ENCODE peak calls at places on chromosomes 7 and 10, in four cellular contexts. M is GM12878, D is H1, J is K562. E is an unnamed sample.

GRCh38 chr10:49278497-49278902 is 20.5 kb upstream of the C10orf71 start:
- DNase-seq in M (no peak), D (no peak), J (peak), E (no peak)

GRCh38 chr10:30353851-30354250 is 4.8 kb upstream of the MTPAP start:
- DNase-seq in M (no peak), D (no peak), J (no peak), E (no peak)

GRCh38 chr7:156021476-156021875 is 209.2 kb upstream of the SHH start:
- DNase-seq in M (no peak), D (peak), J (no peak), E (no peak)

GRCh38 chr10:299969-300368 is 164.7 kb downstream of the ZMYND11 start:
- DNase-seq in M (no peak), D (no peak), J (no peak), E (no peak)

GRCh38 chr10:91144961-91145360 is 75.5 kb upstream of the PCGF5 start:
- DNase-seq in M (no peak), D (no peak), J (no peak), E (no peak)

GRCh38 chr7:74479066-74479781 is 25.5 kb downstream of the GTF2IRD1 start:
- DNase-seq in M (no peak), D (no peak), J (no peak), E (no peak)

GRCh38 chr7:151243411-151244155 is 4.9 kb downstream of the SMARCD3 start:
- DNase-seq in M (no peak), D (peak), J (no peak), E (no peak)

GRCh38 chr10:62661143-62661542 is 143.4 kb upstream of the ADO start:
- DNase-seq in M (no peak), D (no peak), J (no peak), E (no peak)

GRCh38 chr10:90306187-90306586 is 551.7 kb downstream of the HTR7 start:
- DNase-seq in M (no peak), D (no peak), J (no peak), E (no peak)

GRCh38 chr7:140304071-140304799 is 94.1 kb downstream of the SLC37A3 start:
- DNase-seq in M (peak), D (no peak), J (peak), E (peak)

GRCh38 chr10:128576916-128577670 is 450.9 kb upstream of the MKI67 start:
- DNase-seq in M (no peak), D (no peak), J (no peak), E (no peak)

GRCh38 chr7:11757153-11757552 is 74.8 kb downstream of the THSD7A start:
- DNase-seq in M (no peak), D (no peak), J (no peak), E (no peak)

GRCh38 chr10:20887706-20888535 is 9.2 kb downstream of the NEBL start:
- DNase-seq in M (no peak), D (no peak), J (no peak), E (no peak)

GRCh38 chr7:81367335-81367801 is 402.5 kb downstream of the HGF start:
- DNase-seq in M (no peak), D (no peak), J (no peak), E (no peak)

GRCh38 chr7:87029078-87029477 is 30.4 kb downstream of the ELAPOR2 start:
- DNase-seq in M (no peak), D (no peak), J (no peak), E (no peak)

GRCh38 chr7:27115161-27116018 is 12.9 kb upstream of the HOXA2 start:
- DNase-seq in M (no peak), D (peak), J (no peak), E (no peak)

GRCh38 chr10:359093-359492 is 223.8 kb downstream of the ZMYND11 start:
- DNase-seq in M (no peak), D (no peak), J (peak), E (no peak)

GRCh38 chr7:3019801-3020200 is 23.9 kb downstream of the CARD11 start:
- DNase-seq in M (no peak), D (no peak), J (no peak), E (no peak)

GRCh38 chr10:108901766-108902365 is 1021.4 kb downstream of the XPNPEP1 start:
- DNase-seq in M (no peak), D (no peak), J (no peak), E (no peak)

GRCh38 chr10:47027108-47027811 is 116.0 kb downstream of the PTPN20 start:
- DNase-seq in M (no peak), D (peak), J (no peak), E (no peak)

GRCh38 chr7:120190566-120190965 is 82.4 kb upstream of the KCND2 start:
- DNase-seq in M (no peak), D (no peak), J (no peak), E (no peak)

GRCh38 chr7:132075573-132075972 is 500.7 kb downstream of the PLXNA4 start:
- DNase-seq in M (no peak), D (no peak), J (no peak), E (no peak)

GRCh38 chr10:51244739-51245138 is 170.5 kb downstream of the PRKG1 start:
- DNase-seq in M (no peak), D (no peak), J (no peak), E (no peak)

GRCh38 chr7:28830831-28831230 is 127.3 kb downstream of the TRIL start:
- DNase-seq in M (no peak), D (no peak), J (no peak), E (no peak)

GRCh38 chr7:40457776-40458480 is 323.1 kb downstream of the SUGCT start:
- DNase-seq in M (no peak), D (no peak), J (no peak), E (no peak)

GRCh38 chr10:51233337-51234100 is 159.2 kb downstream of the PRKG1 start:
- DNase-seq in M (no peak), D (no peak), J (no peak), E (no peak)

GRCh38 chr10:75407296-75407715 is 5.7 kb upstream of the ZNF503 start:
- DNase-seq in M (no peak), D (peak), J (no peak), E (no peak)

GRCh38 chr7:44750921-44751571 is 2.4 kb downstream of the ZMIZ2 start:
- DNase-seq in M (peak), D (no peak), J (peak), E (no peak)

GRCh38 chr7:23530901-23531793 is 634 bp downstream of the TRA2A start:
- DNase-seq in M (no peak), D (peak), J (peak), E (peak)

GRCh38 chr7:23531794-23532489 is at the start of gene TRA2A:
- DNase-seq in M (peak), D (peak), J (peak), E (peak)

GRCh38 chr7:23533160-23533559 is 1.4 kb upstream of the TRA2A start:
- DNase-seq in M (no peak), D (no peak), J (no peak), E (no peak)

GRCh38 chr7:23529262-23529859 is 2.4 kb downstream of the TRA2A start:
- DNase-seq in M (no peak), D (no peak), J (peak), E (no peak)

DNA sequence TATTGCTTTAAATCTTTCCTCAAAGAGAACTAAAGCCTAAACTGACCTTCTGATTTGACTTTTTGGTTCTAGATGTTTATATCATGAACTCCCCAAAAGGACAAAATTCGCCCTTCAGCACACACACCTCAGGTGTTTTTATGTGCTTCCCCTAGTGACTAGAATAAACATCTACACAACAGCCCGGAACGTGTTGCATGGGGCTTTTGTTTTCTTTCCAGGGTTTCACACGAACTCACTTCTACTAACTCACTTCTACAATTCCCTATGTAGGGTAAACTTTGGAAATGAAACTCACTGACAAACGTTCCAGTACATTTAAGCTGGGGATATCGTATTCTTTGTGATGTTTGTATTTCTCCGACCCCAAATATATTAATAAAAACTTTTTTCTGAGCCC is 1.4 kb downstream of the TRA2A start:
- DNase-seq in M (no peak), D (no peak), J (peak), E (peak)
- TF ChIP-seq KDM1A in M (no peak), D (no peak), J (no peak), E (no peak)

GRCh38 chr10:35426657-35427056 is 90.3 kb downstream of the CCNY start:
- DNase-seq in M (no peak), D (no peak), J (no peak), E (no peak)

GRCh38 chr10:35425596-35425995 is 89.3 kb downstream of the CCNY start:
- DNase-seq in M (no peak), D (no peak), J (no peak), E (no peak)

GRCh38 chr10:35423505-35424306 is 87.4 kb downstream of the CCNY start:
- DNase-seq in M (no peak), D (no peak), J (no peak), E (no peak)

GRCh38 chr10:35422236-35422635 is 85.9 kb downstream of the CCNY start:
- DNase-seq in M (no peak), D (no peak), J (peak), E (peak)

GRCh38 chr10:35424680-35425285 is 88.5 kb downstream of the CCNY start:
- DNase-seq in M (no peak), D (no peak), J (no peak), E (no peak)
- TF ChIP-seq POLR2AphosphoS5 in M (no peak), D (no peak), J (no peak), E (no peak)

GRCh38 chr10:72328045-72328828 is 26.5 kb downstream of the DNAJB12 start:
- DNase-seq in M (no peak), D (peak), J (peak), E (peak)

GRCh38 chr10:72329290-72330058 is 25.2 kb downstream of the DNAJB12 start:
- DNase-seq in M (no peak), D (no peak), J (no peak), E (no peak)

GRCh38 chr10:72328829-72329204 is 25.9 kb downstream of the DNAJB12 start:
- DNase-seq in M (no peak), D (no peak), J (no peak), E (no peak)

GRCh38 chr10:72331575-72332422 is 22.9 kb downstream of the DNAJB12 start:
- DNase-seq in M (peak), D (peak), J (no peak), E (peak)

GRCh38 chr10:72330059-72330426 is 24.7 kb downstream of the DNAJB12 start:
- DNase-seq in M (no peak), D (no peak), J (no peak), E (no peak)
- H3K4me2 ChIP-seq in M (no peak), D (no peak), J (no peak), E (no peak)

DNA sequence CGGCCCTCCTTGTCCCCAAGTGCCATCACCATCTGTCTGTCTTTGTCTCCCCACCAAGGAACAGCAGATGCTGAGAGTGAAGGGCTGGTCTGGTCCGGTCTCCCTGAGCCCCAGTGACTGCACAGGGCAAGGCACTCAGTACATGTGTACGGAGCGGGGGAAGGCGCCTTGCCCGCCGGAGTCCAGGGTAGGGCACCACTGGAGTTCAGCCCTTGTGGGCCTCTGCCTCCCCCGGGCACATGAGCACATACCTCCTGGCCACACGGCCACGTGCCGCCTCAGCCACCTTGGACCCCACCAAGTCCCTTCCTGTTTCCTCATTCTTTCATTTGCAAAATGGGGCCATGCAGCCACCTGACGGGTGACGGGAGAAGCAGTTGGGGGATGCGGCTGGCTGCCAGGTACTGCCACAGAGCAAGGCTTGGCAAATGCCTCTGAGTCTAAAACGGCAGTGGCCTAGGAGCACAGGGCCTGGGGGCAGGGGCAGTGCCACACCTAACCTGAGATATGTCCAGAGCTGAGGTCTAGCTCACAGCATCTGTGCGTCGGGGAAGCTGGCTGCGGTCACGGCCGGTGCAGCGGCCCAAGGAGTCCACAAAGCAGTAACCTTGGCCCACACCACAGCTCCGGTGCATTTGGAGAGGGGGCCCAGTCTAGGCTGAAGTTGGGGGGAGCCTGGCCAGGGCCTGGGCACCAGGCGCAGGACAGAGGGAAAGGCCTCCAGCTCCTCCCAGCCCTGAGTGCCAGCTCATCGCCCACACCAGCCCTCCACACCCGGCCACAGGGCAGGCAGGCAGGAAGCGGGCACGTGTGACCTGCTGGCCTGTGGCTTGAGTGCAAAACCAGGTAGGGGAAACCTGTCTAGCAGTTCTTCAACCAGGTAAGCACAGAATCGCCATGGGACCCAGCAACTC is 5.2 kb downstream of the ADAP1 start:
- DNase-seq in M (no peak), D (no peak), J (no peak), E (no peak)
- TF ChIP-seq KDM1A in M (no peak), D (no peak), J (no peak), E (no peak)

GRCh38 chr10:77613476-77614130 is 24.0 kb downstream of the KCNMA1 start:
- DNase-seq in M (no peak), D (no peak), J (no peak), E (no peak)

GRCh38 chr10:77616766-77617165 is 20.8 kb downstream of the KCNMA1 start:
- DNase-seq in M (no peak), D (no peak), J (no peak), E (no peak)

GRCh38 chr10:77611670-77612069 is 25.9 kb downstream of the KCNMA1 start:
- DNase-seq in M (no peak), D (no peak), J (no peak), E (no peak)

GRCh38 chr10:77618117-77618516 is 19.5 kb downstream of the KCNMA1 start:
- DNase-seq in M (no peak), D (no peak), J (no peak), E (no peak)

DNA sequence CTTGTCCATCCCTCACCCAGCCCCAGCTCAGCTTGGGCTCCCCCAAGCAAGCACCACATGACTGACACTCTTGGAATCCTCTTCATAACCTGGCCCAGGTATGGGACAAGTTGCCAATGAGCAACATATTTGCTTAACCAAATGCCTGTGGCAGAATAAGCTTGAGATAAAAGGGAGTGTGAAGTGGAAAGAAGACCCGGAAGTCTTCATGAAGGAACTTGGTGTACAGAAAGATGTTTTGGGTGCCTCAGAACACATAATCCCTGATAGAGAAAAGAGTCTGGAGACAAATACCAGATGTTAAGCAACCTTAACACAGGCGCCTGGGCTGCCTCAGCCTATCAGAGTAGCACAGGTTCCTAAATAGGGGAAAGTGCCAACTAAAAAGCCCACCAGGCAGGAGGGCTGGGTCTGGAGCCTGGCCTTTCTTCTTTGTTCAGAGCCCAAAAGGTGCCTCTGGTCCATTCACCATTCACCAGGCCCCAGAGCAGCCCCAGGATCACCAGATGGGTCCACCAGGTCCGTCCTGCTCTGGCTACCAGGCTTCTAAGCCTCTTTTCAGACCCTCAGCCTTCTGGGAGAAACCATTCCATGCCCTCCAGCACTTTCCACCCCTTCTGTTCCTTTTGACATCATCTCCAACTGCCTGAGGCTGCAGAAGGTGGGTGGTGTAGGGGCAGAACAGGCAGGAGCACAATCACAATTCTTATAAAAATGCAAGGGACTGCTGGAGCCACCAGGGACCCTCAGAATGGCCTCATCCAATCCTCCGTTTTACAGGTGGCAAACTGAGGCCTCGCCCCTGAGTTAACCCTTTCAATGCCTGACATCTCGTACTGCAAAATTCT is 22.6 kb downstream of the KCNMA1 start:
- DNase-seq in M (no peak), D (no peak), J (no peak), E (no peak)
- TF ChIP-seq POLR2AphosphoS5 in M (no peak), D (no peak), J (no peak), E (no peak)

DNA sequence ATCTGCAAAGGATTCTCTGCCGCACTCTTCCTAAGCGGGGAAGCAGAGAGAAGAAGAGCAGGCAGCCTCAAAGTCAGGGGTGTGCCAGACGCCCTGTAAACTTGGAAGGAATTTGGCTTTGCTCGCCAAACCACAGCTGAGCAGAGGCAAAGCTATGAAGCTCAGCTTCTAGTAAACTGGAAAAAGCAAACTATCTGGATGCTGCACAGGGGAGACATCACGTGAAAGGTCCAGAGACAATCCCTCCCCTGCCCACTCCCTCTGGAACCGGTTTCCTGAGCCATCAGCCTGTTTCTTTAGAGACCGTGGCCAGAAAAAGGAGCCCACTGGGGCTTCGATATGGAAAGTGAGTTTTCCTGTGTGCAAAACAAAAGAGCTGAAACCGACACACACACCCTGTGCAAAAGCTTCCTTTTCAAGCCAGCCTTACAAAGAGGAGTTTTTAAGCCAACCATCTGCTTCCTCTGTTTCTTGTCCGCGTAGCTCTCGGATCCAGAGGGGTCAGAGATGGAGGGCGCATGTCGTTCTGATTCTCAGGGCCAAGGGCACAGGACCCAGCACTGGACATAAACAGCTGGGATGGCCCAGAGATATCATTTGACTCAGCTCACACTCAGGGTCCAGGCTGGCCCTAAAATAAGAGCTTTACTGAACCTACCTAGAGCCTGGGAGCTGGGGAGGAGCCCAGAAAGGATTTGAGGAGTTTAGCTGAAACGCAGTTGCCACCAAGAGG is 58.2 kb upstream of the DNAAF5 start:
- DNase-seq in M (no peak), D (no peak), J (no peak), E (no peak)
- H3K4me2 ChIP-seq in M (no peak), D (no peak), J (no peak), E (no peak)

GRCh38 chr7:31603076-31603475 is 83.9 kb upstream of the PPP1R17 start:
- DNase-seq in M (no peak), D (no peak), J (no peak), E (no peak)
- TF ChIP-seq KDM1A in M (no peak), D (no peak), J (no peak), E (no peak)

GRCh38 chr7:91265693-91266066 is 1.4 kb downstream of the FZD1 start:
- DNase-seq in M (no peak), D (no peak), J (no peak), E (no peak)

GRCh38 chr7:91266067-91266930 is 2.1 kb downstream of the FZD1 start:
- DNase-seq in M (no peak), D (peak), J (no peak), E (no peak)

GRCh38 chr7:91264083-91264923 is at the start of gene FZD1:
- DNase-seq in M (peak), D (peak), J (peak), E (peak)

GRCh38 chr7:91263359-91264082 is 712 bp upstream of the FZD1 start:
- DNase-seq in M (no peak), D (peak), J (peak), E (no peak)

GRCh38 chr7:91264924-91265681 is 870 bp downstream of the FZD1 start:
- DNase-seq in M (no peak), D (peak), J (peak), E (no peak)
- TF ChIP-seq POLR2AphosphoS5 in M (no peak), D (no peak), J (no peak), E (no peak)

DNA sequence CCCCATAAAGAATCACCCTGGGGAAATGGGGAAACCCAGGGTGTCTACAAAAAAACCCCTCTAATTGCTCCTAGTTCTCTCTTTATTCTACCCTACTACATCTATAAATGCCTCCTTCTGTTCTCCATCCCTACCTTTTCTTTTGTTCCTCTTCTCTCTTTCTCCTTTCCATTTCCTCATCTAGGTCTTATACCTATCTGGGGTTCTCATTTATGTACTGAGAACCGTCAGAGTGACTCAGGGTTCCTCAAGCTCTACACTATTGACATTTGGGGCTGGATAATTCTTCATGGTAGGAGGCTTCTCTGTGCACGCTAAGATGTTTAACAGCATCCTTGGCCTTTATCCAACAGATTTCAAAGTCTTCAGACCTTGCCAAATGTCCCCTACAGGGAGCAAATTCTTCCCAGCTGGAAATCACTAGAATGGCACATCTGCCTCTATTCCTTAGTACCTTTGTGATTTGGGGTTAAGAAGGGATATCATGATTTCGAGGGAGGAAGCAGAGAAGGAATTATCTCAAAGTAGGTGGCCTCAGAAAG is 137.4 kb upstream of the PTN start:
- DNase-seq in M (no peak), D (no peak), J (no peak), E (no peak)
- H3K4me2 ChIP-seq in M (no peak), D (no peak), J (no peak), E (no peak)

E was measured in HepG2.